ENCODE peak calls at places on chromosomes 4 and X, in five cellular contexts. N is uterus, F is heart left ventricle, H is HCT116, I is tibial nerve. X is an unnamed sample.

GRCh38 chr4:173748353-173748752 is 218.3 kb upstream of the HAND2 start:
- DNase-seq in N (no peak), I (no peak), H (no peak), F (no peak), X (no peak)

GRCh38 chr4:155353923-155354540 is 22.7 kb downstream of the MAP9 start:
- DNase-seq in I (peak), N (peak), H (peak), F (peak), X (peak)

GRCh38 chr4:131644619-131645018 is 1504.5 kb upstream of the PCDH10 start:
- DNase-seq in F (no peak), N (no peak), H (peak), I (no peak), X (no peak)

GRCh38 chrX:123340691-123341090 is 156.6 kb downstream of the GRIA3 start:
- DNase-seq in F (no peak), I (no peak), N (no peak), H (no peak), X (no peak)

GRCh38 chrX:56788229-56788628 is 59.2 kb downstream of the NBDY start:
- DNase-seq in N (peak), F (no peak), I (no peak), H (no peak), X (no peak)

GRCh38 chr4:158523990-158524545 is 2.4 kb downstream of the RXFP1 start:
- DNase-seq in F (no peak), I (no peak), H (peak), N (no peak), X (no peak)

GRCh38 chrX:133415276-133416105 is at the start of gene GPC4:
- DNase-seq in I (peak), H (peak), F (peak), N (peak), X (peak)

GRCh38 chrX:63513825-63514574 is 162.9 kb upstream of the SPIN4 start:
- DNase-seq in I (peak), N (no peak), H (no peak), F (peak), X (no peak)

GRCh38 chr4:102629686-102630085 is 128.5 kb downstream of the NFKB1 start:
- DNase-seq in H (no peak), I (no peak), N (no peak), F (no peak), X (no peak)

GRCh38 chrX:71111141-71111843 is at the start of gene IL2RG:
- DNase-seq in N (no peak), H (no peak), I (no peak), F (no peak), X (no peak)

GRCh38 chr4:26094076-26094475 is 180.1 kb downstream of the SMIM20 start:
- DNase-seq in H (no peak), N (no peak), I (no peak), F (no peak), X (no peak)

GRCh38 chr4:152009046-152009445 is 248.2 kb upstream of the GATB start:
- DNase-seq in F (no peak), H (no peak), I (no peak), N (no peak), X (no peak)

GRCh38 chr4:61553562-61554125 is 353.5 kb downstream of the ADGRL3 start:
- DNase-seq in H (no peak), N (no peak), F (no peak), I (no peak), X (no peak)

GRCh38 chrX:41293269-41293668 is 40.7 kb upstream of the DDX3X start:
- DNase-seq in H (peak), F (no peak), I (no peak), N (no peak), X (peak)

GRCh38 chrX:23511783-23512182 is 155.5 kb upstream of the PRDX4 start:
- DNase-seq in F (no peak), H (no peak), I (no peak), N (no peak), X (no peak)

GRCh38 chr4:161949941-161950725 is 213.7 kb downstream of the FSTL5 start:
- DNase-seq in F (no peak), H (no peak), I (no peak), N (no peak), X (no peak)

GRCh38 chr4:26871611-26872010 is 11.0 kb downstream of the STIM2 start:
- DNase-seq in N (no peak), H (no peak), F (no peak), I (no peak), X (no peak)

GRCh38 chr4:113835005-113835404 is 73.5 kb upstream of the CAMK2D start:
- DNase-seq in N (no peak), F (no peak), H (no peak), I (no peak), X (no peak)

GRCh38 chrX:9745417-9746115 is 20.1 kb downstream of the GPR143 start:
- DNase-seq in F (no peak), I (no peak), N (peak), H (no peak), X (no peak)

GRCh38 chrX:123685273-123685672 is 47.6 kb downstream of the THOC2 start:
- DNase-seq in F (no peak), I (no peak), N (no peak), H (no peak), X (no peak)

GRCh38 chrX:135596495-135596894 is 76.0 kb downstream of the INTS6L start:
- DNase-seq in H (peak), F (no peak), I (no peak), N (no peak), X (peak)

GRCh38 chr4:2044542-2045517 is 14.3 kb upstream of the NAT8L start:
- DNase-seq in F (no peak), H (no peak), I (no peak), N (no peak), X (no peak)

GRCh38 chr4:183987987-183988392 is 82.9 kb downstream of the STOX2 start:
- DNase-seq in I (peak), N (peak), H (peak), F (peak), X (peak)

GRCh38 chr4:8241895-8242696 is 27.5 kb upstream of the HTRA3 start:
- DNase-seq in F (peak), I (peak), H (peak), N (peak), X (peak)

GRCh38 chrX:38458071-38458470 is 103.3 kb upstream of the TSPAN7 start:
- DNase-seq in I (no peak), N (no peak), F (no peak), H (no peak), X (no peak)

GRCh38 chrX:133335027-133335426 is 80.3 kb downstream of the GPC4 start:
- DNase-seq in H (no peak), N (peak), I (no peak), F (no peak), X (no peak)

GRCh38 chr4:172818901-172819300 is 349.7 kb upstream of the GALNT7 start:
- DNase-seq in H (no peak), F (no peak), N (no peak), I (no peak), X (no peak)

GRCh38 chrX:153900806-153901752 is 3.4 kb upstream of the AVPR2 start:
- DNase-seq in N (peak), H (no peak), F (peak), I (no peak), X (no peak)

GRCh38 chrX:12080265-12080664 is 58.0 kb upstream of the FRMPD4 start:
- DNase-seq in H (no peak), N (no peak), I (no peak), F (no peak), X (no peak)

GRCh38 chr4:20778896-20779295 is 78.6 kb downstream of the PACRGL start:
- DNase-seq in F (no peak), I (no peak), H (no peak), N (no peak), X (no peak)
- H3K4me3 ChIP-seq in F (no peak), I (no peak), H (no peak), N (no peak), X (no peak)

GRCh38 chr4:127881565-127881869 is 824 bp downstream of the PLK4 start:
- DNase-seq in F (no peak), H (no peak), N (no peak), I (no peak), X (no peak)
- TF ChIP-seq CTCF in F (no peak), H (no peak), N (no peak), I (no peak), X (no peak)

GRCh38 chr4:68874507-68874906 is 58.7 kb downstream of the UGT2B10 start:
- DNase-seq in N (no peak), F (no peak), I (no peak), H (no peak), X (no peak)

GRCh38 chr4:68878048-68878447 is 62.3 kb downstream of the UGT2B10 start:
- DNase-seq in H (no peak), N (no peak), F (no peak), I (no peak), X (no peak)

GRCh38 chr4:68873218-68873502 is 57.4 kb downstream of the UGT2B10 start:
- DNase-seq in H (no peak), I (no peak), N (no peak), F (no peak), X (no peak)

GRCh38 chr4:68872442-68873217 is 56.8 kb downstream of the UGT2B10 start:
- DNase-seq in I (no peak), F (no peak), N (no peak), H (no peak), X (no peak)

GRCh38 chr4:68877555-68877954 is 61.8 kb downstream of the UGT2B10 start:
- DNase-seq in N (no peak), I (no peak), H (no peak), F (no peak), X (no peak)
- TF ChIP-seq POLR2A in N (no peak), I (no peak), H (no peak), F (no peak), X (no peak)

GRCh38 chr4:165191814-165192499 is 15.4 kb upstream of the KLHL2 start:
- DNase-seq in N (no peak), I (no peak), H (no peak), F (no peak), X (no peak)

GRCh38 chr4:165192500-165192898 is 14.9 kb upstream of the KLHL2 start:
- DNase-seq in N (no peak), F (no peak), H (no peak), I (no peak), X (no peak)

GRCh38 chr4:165190591-165191212 is 16.7 kb upstream of the KLHL2 start:
- DNase-seq in N (no peak), F (no peak), H (no peak), I (no peak), X (no peak)

GRCh38 chr4:165192956-165193355 is 14.4 kb upstream of the KLHL2 start:
- DNase-seq in H (no peak), N (no peak), I (no peak), F (no peak), X (no peak)

DNA sequence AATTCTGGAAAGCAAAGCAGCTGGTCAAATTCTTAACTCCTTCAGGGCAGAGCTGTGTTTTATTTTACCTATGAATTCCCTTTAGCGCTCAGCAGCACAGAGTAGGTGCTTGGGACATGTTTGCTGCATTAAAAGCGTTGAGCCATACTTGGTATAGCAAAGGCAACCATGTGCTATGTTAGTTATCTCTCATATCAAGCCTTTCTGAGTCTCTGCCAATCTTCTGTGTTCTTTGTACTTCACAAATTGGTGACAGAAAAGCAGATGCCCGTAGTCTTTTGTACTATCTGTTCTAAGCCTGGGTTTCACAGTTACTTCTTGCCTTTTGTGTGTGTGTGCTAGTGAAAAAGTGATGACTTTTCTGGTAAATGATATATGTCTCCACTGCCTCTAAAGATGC is 16.1 kb upstream of the KLHL2 start:
- DNase-seq in N (no peak), H (no peak), I (no peak), F (no peak), X (no peak)
- H3K4me3 ChIP-seq in N (no peak), H (no peak), I (no peak), F (no peak), X (no peak)

DNA sequence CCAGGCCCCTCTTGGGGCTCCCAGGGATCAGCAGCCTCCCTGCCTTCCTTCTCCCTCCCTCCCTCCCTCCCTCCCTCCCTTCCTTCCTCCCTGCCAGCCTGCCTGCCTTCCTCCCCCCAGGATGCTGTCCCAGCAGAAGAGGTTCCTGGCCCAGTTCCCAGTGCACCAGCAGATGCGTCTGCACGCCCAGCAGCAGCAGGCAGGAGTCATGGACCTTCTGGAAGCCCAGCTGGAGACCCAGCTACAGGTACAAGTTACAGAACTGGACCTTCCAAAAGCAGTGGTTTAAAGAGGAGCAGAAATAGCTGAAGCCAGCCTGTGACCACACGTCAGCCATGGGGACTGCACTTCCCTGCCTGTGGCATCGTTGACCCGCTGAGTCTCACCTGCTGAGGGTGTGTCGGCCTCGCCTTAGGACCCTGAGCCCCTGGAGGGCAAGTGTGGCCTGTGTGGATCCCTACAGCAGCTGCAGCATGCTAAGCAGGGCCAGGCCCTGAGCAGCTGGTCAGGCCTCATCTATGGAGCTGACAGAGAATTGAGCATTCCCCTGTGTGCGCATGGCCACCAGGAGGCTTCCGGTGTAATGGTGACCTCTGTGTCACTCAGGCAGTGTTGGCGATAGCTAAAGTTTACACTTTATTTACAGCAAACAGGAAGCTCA is 84.7 kb downstream of the CRMP1 start:
- DNase-seq in F (no peak), H (no peak), I (no peak), N (no peak), X (no peak)
- TF ChIP-seq CTCF in F (no peak), H (no peak), I (no peak), N (no peak), X (no peak)

GRCh38 chrX:40090961-40091360 is 6.8 kb downstream of the BCOR start:
- DNase-seq in N (no peak), H (no peak), I (no peak), F (no peak), X (no peak)
- TF ChIP-seq POLR2A in N (no peak), H (no peak), I (no peak), F (no peak), X (no peak)

DNA sequence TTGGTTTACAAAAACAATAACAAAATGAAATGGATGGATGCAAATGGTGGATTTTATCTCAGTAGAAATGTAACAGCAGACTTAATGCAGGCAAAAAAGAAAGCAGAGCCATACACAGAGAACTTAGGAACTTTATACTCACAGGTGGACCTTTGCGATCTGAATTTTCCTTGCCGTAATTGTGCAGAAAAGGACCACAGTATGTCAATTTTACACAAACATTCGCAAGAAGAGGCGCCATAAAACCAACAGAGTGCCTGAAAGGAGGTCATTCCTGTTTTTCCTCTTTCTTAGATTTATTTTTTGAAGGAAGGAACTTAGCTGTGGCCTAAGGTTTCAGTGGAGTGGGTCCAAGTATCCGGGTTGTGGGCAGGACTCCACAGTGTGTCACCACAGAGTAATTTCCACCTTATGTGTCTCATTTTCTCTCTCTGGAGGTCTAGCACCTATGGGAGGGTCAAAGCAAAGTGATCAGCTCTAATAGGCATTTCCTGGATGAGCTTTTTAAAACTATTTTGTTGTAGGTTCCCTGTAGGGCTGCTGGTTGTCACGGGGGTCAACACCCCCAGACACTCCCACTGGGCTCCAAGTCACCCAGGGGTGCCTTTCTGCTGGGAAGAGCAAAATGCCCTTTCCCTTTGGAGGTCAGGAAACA is 24.7 kb upstream of the PBDC1 start:
- DNase-seq in F (no peak), I (no peak), H (no peak), N (no peak), X (peak)
- H3K4me3 ChIP-seq in F (peak), I (no peak), H (no peak), N (no peak), X (no peak)

DNA sequence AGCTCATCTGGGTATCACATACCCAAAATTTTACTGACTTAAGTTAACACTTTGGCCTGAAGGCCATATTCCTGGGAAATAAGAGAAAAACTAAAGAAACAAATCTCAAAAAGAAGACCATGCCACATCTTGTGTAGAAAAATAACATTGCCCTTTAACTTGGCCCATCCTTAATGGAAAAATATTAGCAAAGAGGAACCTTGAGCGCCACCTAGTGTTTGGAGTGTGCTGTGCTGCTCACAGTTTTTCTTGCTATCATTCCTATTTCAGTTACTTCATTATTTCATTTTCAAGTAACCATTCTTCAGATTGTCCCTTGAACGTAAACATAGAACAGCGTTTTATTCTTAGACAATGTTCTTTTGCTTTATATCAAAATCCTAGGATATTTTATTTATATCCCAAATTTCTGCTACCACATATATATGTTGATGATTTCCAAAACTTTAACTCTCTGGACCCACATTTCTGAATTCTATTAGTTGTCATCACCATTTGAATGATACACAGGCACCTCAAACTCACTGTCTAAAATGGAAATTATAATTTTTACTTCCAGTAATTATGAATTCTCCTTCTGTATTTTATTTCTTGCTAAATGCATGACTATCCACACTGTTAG is 999.0 kb upstream of the ADGRL3 start:
- DNase-seq in H (peak), N (no peak), F (no peak), I (peak), X (peak)
- TF ChIP-seq CTCF in H (peak), N (peak), F (peak), I (peak), X (peak)

DNA sequence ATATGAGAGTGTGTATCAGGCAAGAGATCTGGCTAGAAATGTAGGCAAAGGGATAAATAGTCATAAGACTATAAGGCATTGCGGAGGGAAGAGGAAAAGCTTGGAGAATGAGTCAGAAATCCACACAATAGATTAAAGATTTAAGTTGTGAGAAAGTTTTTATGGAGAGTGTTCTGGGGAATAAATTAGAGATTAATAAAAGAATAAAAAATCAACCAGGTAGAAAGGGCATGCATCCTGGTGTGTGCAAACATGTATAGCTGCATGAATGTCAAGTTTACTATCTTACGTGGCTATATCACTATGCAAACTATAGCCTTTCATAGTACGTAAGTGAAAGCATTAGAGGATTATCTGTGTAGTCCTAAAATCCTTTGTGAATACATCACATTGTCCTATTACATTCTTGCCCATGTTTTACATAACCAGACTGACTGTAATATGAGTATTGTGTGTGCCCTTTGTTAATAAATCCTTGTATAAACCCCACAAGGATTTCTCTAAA is 36.9 kb downstream of the SNCA start:
- DNase-seq in F (no peak), H (no peak), N (no peak), I (no peak), X (no peak)
- TF ChIP-seq POLR2A in F (no peak), H (no peak), N (no peak), I (no peak), X (no peak)

GRCh38 chr4:47469951-47470350 is 6.4 kb upstream of the COMMD8 start:
- DNase-seq in F (no peak), N (no peak), I (no peak), H (no peak), X (no peak)

GRCh38 chr4:47471591-47471990 is 8.1 kb upstream of the COMMD8 start:
- DNase-seq in F (no peak), H (no peak), N (no peak), I (no peak), X (no peak)

GRCh38 chr4:47471064-47471463 is 7.6 kb upstream of the COMMD8 start:
- DNase-seq in N (no peak), I (no peak), F (no peak), H (no peak), X (no peak)

GRCh38 chr4:47466061-47466785 is 2.7 kb upstream of the COMMD8 start:
- DNase-seq in I (no peak), H (no peak), N (no peak), F (no peak), X (no peak)

GRCh38 chr4:47468686-47469365 is 5.3 kb upstream of the COMMD8 start:
- DNase-seq in N (no peak), F (no peak), I (no peak), H (no peak), X (no peak)
- H3K4me3 ChIP-seq in N (no peak), F (no peak), I (no peak), H (no peak), X (no peak)

X was measured in thyroid gland.